ENCODE peak calls at places on chromosomes 4 and X, in four cellular contexts. P is foreskin fibroblast, G is cardiac muscle cell, L is endothelial cell. C is an unnamed sample.

GRCh38 chr4:140188975-140189374 is 35.0 kb upstream of the MAML3 start:
- DNase-seq in L (no peak), P (peak; percentile 69), G (peak; percentile 22), C (no peak)

GRCh38 chr4:3445111-3445820 is 3.5 kb downstream of the HGFAC start:
- DNase-seq in G (no peak), L (no peak), P (no peak), C (no peak)

GRCh38 chr4:4874254-4874653 is 14.8 kb downstream of the MSX1 start:
- DNase-seq in L (no peak), G (no peak), P (no peak), C (no peak)

GRCh38 chr4:103204114-103204513 is 6.0 kb upstream of the CENPE start:
- DNase-seq in P (peak; percentile 3), G (peak; percentile 7), L (no peak), C (no peak)

GRCh38 chr4:98613453-98614075 is 44.8 kb downstream of the TSPAN5 start:
- DNase-seq in G (no peak), L (no peak), P (no peak), C (no peak)

GRCh38 chr4:38382492-38382891 is 281.5 kb upstream of the KLF3 start:
- DNase-seq in L (no peak), G (no peak), P (no peak), C (no peak)

GRCh38 chrX:51893931-51894696 is 691 bp downstream of the MAGED1 start:
- DNase-seq in L (peak; percentile 5), P (no peak), G (peak; percentile 42), C (peak; percentile 38)

GRCh38 chrX:31603411-31604120 is 531.7 kb upstream of the FTHL17 start:
- DNase-seq in P (no peak), L (no peak), G (no peak), C (no peak)

GRCh38 chrX:56429581-56429980 is 133.8 kb upstream of the UBQLN2 start:
- DNase-seq in P (no peak), L (no peak), G (no peak), C (no peak)

GRCh38 chr4:6781113-6781512 is 1.4 kb upstream of the KIAA0232 start:
- DNase-seq in G (no peak), P (no peak), L (no peak), C (no peak)

GRCh38 chr4:64584981-64585557 is 175.8 kb upstream of the TECRL start:
- DNase-seq in L (peak; percentile 12), G (peak; percentile 67), P (no peak), C (no peak)

GRCh38 chr4:128847074-128847724 is 37.7 kb downstream of the JADE1 start:
- DNase-seq in L (no peak), P (no peak), G (no peak), C (no peak)

GRCh38 chrX:110168585-110168984 is 149.3 kb downstream of the AMMECR1 start:
- DNase-seq in G (no peak), P (peak; percentile 63), L (no peak), C (no peak)

GRCh38 chr4:103008875-103009729 is 10.4 kb downstream of the SLC9B1 start:
- DNase-seq in P (peak; percentile 48), L (peak; percentile 26), G (peak; percentile 69), C (peak; percentile 36)

GRCh38 chr4:71026086-71026485 is 32.6 kb downstream of the DCK start:
- DNase-seq in L (no peak), G (peak; percentile 50), P (peak; percentile 64), C (no peak)

GRCh38 chrX:86946569-86946968 is 571.0 kb upstream of the KLHL4 start:
- DNase-seq in G (peak; percentile 72), P (no peak), L (peak; percentile 26), C (no peak)

GRCh38 chr4:184649971-184650855 is 675 bp downstream of the PRIMPOL start:
- DNase-seq in L (peak; percentile 11), P (peak; percentile 54), G (peak; percentile 47), C (no peak)

GRCh38 chrX:42017971-42018370 is 94.6 kb upstream of the CASK start:
- DNase-seq in G (no peak), L (no peak), P (no peak), C (no peak)

GRCh38 chr4:42143996-42144395 is 8.5 kb downstream of the BEND4 start:
- DNase-seq in P (no peak), L (no peak), G (no peak), C (no peak)

GRCh38 chr4:125198916-125199315 is 115.8 kb upstream of the FAT4 start:
- DNase-seq in L (no peak), G (no peak), P (peak; percentile 32), C (no peak)

GRCh38 chr4:3294401-3295241 is 1.8 kb downstream of the RGS12 start:
- DNase-seq in P (no peak), G (no peak), L (no peak), C (no peak)

GRCh38 chr4:17066972-17067371 is 168.5 kb upstream of the LDB2 start:
- DNase-seq in P (peak; percentile 88), G (no peak), L (no peak), C (no peak)

GRCh38 chrX:63889001-63889400 is 104.0 kb upstream of the ARHGEF9 start:
- DNase-seq in G (no peak), P (peak; percentile 38), L (no peak), C (no peak)

GRCh38 chr4:89123418-89123817 is 12.1 kb downstream of the TIGD2 start:
- DNase-seq in G (no peak), L (no peak), P (no peak), C (no peak)

GRCh38 chr4:140152760-140153418 is 1.1 kb downstream of the MAML3 start:
- DNase-seq in P (peak; percentile 42), L (peak; percentile 62), G (peak; percentile 74), C (peak; percentile 33)

GRCh38 chr4:90715242-90715641 is 588.0 kb downstream of the CCSER1 start:
- DNase-seq in P (no peak), L (no peak), G (no peak), C (no peak)

GRCh38 chr4:151013491-151013890 is 1.6 kb downstream of the LRBA start:
- DNase-seq in L (no peak), P (no peak), G (no peak), C (no peak)

GRCh38 chr4:3388461-3389185 is 53.1 kb upstream of the HGFAC start:
- DNase-seq in G (peak; percentile 78), L (no peak), P (peak; percentile 80), C (peak; percentile 54)

GRCh38 chrX:101799387-101799786 is 132.4 kb downstream of the ZMAT1 start:
- DNase-seq in L (peak; percentile 75), P (peak; percentile 68), G (peak; percentile 90), C (peak; percentile 42)
- TF ChIP-seq CTCF in L (peak; percentile 82), P (peak; percentile 46), G (peak; percentile 57), C (peak; percentile 68)

GRCh38 chr4:57076646-57077045 is 33.5 kb downstream of the IGFBP7 start:
- DNase-seq in P (no peak), L (no peak), G (no peak), C (no peak)

GRCh38 chr4:57074753-57075152 is 35.4 kb downstream of the IGFBP7 start:
- DNase-seq in P (peak; percentile 70), G (no peak), L (no peak), C (no peak)

GRCh38 chr4:57075353-57075752 is 34.8 kb downstream of the IGFBP7 start:
- DNase-seq in G (no peak), L (no peak), P (no peak), C (no peak)

GRCh38 chr4:57071340-57071739 is 38.8 kb downstream of the IGFBP7 start:
- DNase-seq in G (no peak), P (peak; percentile 69), L (no peak), C (no peak)

GRCh38 chr4:57073559-57073958 is 36.6 kb downstream of the IGFBP7 start:
- DNase-seq in P (no peak), G (no peak), L (no peak), C (no peak)
- TF ChIP-seq CTCF in P (no peak), G (no peak), L (no peak), C (no peak)

GRCh38 chrX:135707880-135708279 is 5.6 kb upstream of the CT45A1 start:
- DNase-seq in G (peak; percentile 8), L (peak; percentile 58), P (no peak), C (no peak)
- TF ChIP-seq CTCF in G (no peak), L (peak; percentile 46), P (peak; percentile 15), C (peak; percentile 62)

GRCh38 chr4:156970501-156971167 is 965 bp downstream of the PDGFC start:
- DNase-seq in P (peak; percentile 61), G (peak; percentile 82), L (peak; percentile 69), C (no peak)
- TF ChIP-seq CTCF in P (peak; percentile 51), G (peak; percentile 64), L (no peak), C (no peak)

DNA sequence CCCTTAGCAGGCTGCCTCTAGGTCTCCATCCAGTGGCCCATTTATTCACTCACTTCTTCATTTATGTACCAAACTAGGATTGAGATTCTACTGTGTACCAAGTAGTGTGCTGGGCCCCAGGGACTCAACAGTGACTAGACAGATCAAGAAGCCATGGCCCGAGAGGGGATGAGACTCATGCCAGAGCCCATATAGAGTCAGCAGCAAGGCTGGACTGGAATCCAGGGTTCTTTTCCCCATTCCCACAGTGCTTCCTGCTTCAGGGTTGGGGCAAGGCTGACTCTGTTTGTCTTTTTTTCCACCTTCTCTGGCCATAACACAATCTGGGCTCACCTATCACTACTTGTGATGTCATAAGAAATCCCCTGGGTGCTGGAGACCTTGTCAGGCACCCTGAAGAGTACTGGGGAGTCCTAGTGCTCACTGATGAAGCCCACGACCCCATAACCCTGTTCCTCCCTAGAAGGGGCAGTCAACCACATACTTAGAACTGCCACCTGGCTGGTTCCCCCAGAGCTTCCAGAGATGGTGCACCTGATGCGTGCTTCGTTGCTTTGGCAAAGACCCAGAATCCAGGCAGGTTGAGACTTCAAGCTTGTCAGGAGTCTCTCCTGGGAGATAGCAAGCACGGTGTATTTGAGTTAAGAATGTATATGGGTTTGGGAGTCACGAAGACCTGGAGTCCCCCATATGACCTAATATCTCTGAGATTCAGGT is 6.2 kb downstream of the RTL5 start:
- DNase-seq in L (no peak), G (no peak), P (no peak), C (no peak)
- TF ChIP-seq CTCF in L (no peak), G (no peak), P (no peak), C (no peak)

DNA sequence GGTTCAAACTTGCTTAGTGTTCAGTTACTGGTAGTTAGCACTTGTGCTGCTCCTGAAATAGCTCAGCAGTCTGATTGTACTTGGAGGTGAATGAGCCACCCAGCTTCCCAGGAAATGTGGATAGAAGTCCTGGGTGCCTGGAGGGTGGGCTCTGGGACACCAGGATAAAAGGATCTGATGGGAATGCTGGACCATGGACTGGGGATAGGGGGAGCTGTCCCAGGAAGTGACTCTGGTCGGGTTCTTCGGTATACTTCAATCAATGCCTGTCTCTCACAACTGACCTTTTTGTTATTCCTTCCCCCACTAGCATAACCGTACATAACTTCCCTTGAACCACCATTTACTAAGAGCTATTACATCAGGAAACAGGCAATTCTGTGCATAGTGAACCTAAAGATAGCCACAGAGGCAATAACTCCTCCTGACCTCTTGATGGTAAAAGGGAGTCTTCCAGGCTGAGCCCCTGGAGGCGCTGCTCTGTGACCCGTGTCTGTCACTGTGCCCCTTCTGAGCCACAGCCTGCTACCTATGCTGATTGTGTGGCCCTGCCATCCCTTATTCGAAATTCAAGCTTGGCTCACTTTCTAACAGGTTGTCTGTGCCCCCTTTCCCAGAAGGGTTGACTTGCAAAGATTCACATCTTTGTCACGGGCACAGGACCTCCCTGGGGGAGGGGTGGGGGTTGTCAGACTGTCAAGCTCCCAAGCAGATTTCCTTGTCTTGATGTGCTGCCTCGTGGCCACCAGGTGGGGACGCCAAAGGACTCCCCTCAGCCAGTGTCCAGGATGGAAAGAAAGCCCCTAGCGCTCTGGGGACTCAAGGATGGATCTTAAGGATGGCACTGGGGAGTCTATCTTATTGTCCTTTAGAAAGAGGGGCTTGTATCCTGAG is 24.5 kb upstream of the WDR1 start:
- DNase-seq in G (no peak), P (no peak), L (no peak), C (no peak)
- TF ChIP-seq CTCF in G (peak; percentile 10), P (no peak), L (no peak), C (peak; percentile 23)

C was measured in GM06990.